ENCODE peak calls at places on chromosomes 2 and 18, in four cellular contexts. B, D, P and W are unnamed samples.

GRCh38 chr18:8081872-8082553 is 514.9 kb downstream of the PTPRM start:
- DNase-seq in B (no peak), D (no peak), P (no peak), W (no peak)

GRCh38 chr2:43899589-43899988 is 60.8 kb downstream of the ABCG8 start:
- DNase-seq in B (no peak), D (no peak), P (no peak), W (no peak)

GRCh38 chr2:46539327-46540276 is 60.2 kb downstream of the TMEM247 start:
- DNase-seq in B (no peak), D (no peak), P (no peak), W (no peak)

GRCh38 chr2:3712841-3713503 is 9.6 kb downstream of the DCDC2C start:
- DNase-seq in B (no peak), D (no peak), P (no peak), W (no peak)

GRCh38 chr2:55500025-55500424 is 19.5 kb upstream of the CFAP36 start:
- DNase-seq in B (no peak), D (peak; percentile 57), P (peak; percentile 41), W (no peak)

GRCh38 chr2:97354576-97354975 is 235.1 kb downstream of the ANKRD36B start:
- DNase-seq in B (no peak), D (no peak), P (no peak), W (no peak)

GRCh38 chr2:26246818-26247217 is 2.1 kb downstream of the HADHB start:
- DNase-seq in B (peak; percentile 25), D (peak; percentile 24), P (peak; percentile 15), W (no peak)

GRCh38 chr2:113174369-113174735 is 581 bp downstream of the PSD4 start:
- DNase-seq in B (no peak), D (no peak), P (no peak), W (no peak)

GRCh38 chr2:219182331-219183150 is 4.5 kb downstream of the RETREG2 start:
- DNase-seq in B (no peak), D (no peak), P (no peak), W (no peak)

GRCh38 chr2:219181531-219181930 is 3.5 kb downstream of the RETREG2 start:
- DNase-seq in B (no peak), D (no peak), P (no peak), W (no peak)

GRCh38 chr2:219183151-219183757 is 5.2 kb downstream of the RETREG2 start:
- DNase-seq in B (no peak), D (no peak), P (no peak), W (no peak)

GRCh38 chr2:219184116-219184515 is 6.0 kb downstream of the RETREG2 start:
- DNase-seq in B (no peak), D (no peak), P (no peak), W (no peak)

GRCh38 chr2:219186754-219187456 is 8.8 kb downstream of the RETREG2 start:
- DNase-seq in B (no peak), D (no peak), P (no peak), W (no peak)
- TF ChIP-seq CTCF in B (no peak), D (no peak), P (no peak), W (no peak)

DNA sequence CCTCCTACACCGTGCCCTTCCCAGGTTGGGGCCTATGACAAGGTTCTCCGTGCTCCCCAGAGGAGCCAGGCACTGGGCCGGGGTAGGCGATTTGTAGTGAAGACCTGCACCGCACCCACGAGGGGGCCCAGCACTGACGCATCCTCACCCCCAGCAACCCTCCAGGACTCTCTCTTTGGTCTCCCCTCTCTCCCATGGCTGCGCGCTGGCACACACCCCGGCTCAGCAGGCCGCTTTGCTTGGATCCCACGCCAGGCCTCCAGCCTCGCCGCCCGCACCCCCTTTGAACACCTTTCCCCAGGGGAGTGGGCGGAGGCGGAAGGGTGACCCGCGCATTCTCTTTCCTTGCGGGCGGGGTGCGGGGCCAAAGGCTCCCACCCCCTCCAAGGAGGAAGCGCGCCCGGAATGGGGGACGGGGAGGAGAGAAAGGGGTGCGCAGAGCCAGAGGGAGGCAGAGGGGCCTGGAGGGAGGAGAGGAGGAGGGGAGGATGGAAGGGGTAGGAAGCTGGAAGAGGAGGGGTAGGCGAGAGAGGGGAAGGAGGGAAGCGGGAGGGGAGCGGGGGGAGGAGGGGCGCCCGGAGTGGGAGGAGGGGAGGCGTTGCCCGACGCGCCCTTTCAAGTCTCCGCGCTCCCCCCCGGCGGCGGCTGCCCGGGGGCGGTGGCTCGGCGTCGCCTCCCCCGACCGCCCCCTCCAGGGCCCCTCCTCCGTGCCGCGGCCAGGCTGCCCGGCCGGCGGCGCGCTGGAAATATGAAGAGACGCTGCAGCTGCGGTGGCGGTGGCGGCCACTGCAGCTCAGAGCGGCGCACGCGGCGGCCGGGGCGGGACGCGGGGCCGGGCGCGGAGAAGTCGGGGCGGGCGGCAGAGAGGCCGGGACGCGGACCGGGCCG is at the start of gene APCDD1:
- DNase-seq in B (peak; percentile 88), D (peak; percentile 40), P (no peak), W (no peak)
- TF ChIP-seq CTCF in B (peak; percentile 8), D (no peak), P (no peak), W (no peak)

GRCh38 chr2:88190808-88191721 is 20.9 kb downstream of the THNSL2 start:
- DNase-seq in B (no peak), D (peak; percentile 39), P (no peak), W (no peak)

GRCh38 chr2:88188741-88189140 is 18.6 kb downstream of the THNSL2 start:
- DNase-seq in B (no peak), D (peak; percentile 41), P (no peak), W (no peak)

GRCh38 chr2:88185480-88185879 is 15.3 kb downstream of the THNSL2 start:
- DNase-seq in B (no peak), D (no peak), P (no peak), W (no peak)

GRCh38 chr2:88187038-88187676 is 17.0 kb downstream of the THNSL2 start:
- DNase-seq in B (no peak), D (peak; percentile 44), P (peak; percentile 15), W (no peak)

DNA sequence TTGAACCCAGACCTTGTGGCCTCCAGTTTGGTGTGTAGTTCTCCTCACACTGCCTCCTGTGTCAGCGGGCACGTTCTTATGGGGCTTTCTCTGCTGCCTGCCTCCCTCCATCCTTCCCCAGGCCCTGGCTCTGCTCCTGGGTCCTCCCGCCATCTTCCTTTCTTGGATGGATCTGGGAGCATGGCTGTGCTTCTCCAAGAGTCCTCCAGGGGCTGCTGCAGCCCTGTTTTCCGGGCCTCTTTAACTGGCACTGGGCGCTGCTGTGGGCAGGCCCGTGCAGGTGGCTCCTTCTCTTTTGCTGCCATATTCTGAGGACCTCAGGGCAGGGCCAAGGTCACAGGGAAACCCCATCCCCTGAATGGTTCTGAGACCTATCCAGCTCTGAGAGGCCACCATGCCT is 17.8 kb downstream of the THNSL2 start:
- DNase-seq in B (no peak), D (no peak), P (no peak), W (no peak)
- TF ChIP-seq CTCF in B (no peak), D (no peak), P (peak; percentile 53), W (peak; percentile 6)

GRCh38 chr2:119536209-119536608 is 8.0 kb upstream of the CFAP221 start:
- DNase-seq in B (no peak), D (no peak), P (no peak), W (no peak)

GRCh38 chr2:119528036-119528435 is 3.8 kb upstream of the SCTR start:
- DNase-seq in B (no peak), D (no peak), P (no peak), W (no peak)

GRCh38 chr2:119533560-119533959 is 9.3 kb upstream of the SCTR start:
- DNase-seq in B (no peak), D (no peak), P (no peak), W (no peak)

GRCh38 chr2:119536707-119537106 is 7.5 kb upstream of the CFAP221 start:
- DNase-seq in B (no peak), D (no peak), P (no peak), W (no peak)

GRCh38 chr2:119531292-119531691 is 7.0 kb upstream of the SCTR start:
- DNase-seq in B (no peak), D (no peak), P (no peak), W (no peak)
- TF ChIP-seq CTCF in B (no peak), D (no peak), P (no peak), W (no peak)

GRCh38 chr2:29005331-29005730 is 24.2 kb downstream of the TOGARAM2 start:
- DNase-seq in B (no peak), D (no peak), P (no peak), W (no peak)
- TF ChIP-seq CTCF in B (no peak), D (no peak), P (no peak), W (no peak)

DNA sequence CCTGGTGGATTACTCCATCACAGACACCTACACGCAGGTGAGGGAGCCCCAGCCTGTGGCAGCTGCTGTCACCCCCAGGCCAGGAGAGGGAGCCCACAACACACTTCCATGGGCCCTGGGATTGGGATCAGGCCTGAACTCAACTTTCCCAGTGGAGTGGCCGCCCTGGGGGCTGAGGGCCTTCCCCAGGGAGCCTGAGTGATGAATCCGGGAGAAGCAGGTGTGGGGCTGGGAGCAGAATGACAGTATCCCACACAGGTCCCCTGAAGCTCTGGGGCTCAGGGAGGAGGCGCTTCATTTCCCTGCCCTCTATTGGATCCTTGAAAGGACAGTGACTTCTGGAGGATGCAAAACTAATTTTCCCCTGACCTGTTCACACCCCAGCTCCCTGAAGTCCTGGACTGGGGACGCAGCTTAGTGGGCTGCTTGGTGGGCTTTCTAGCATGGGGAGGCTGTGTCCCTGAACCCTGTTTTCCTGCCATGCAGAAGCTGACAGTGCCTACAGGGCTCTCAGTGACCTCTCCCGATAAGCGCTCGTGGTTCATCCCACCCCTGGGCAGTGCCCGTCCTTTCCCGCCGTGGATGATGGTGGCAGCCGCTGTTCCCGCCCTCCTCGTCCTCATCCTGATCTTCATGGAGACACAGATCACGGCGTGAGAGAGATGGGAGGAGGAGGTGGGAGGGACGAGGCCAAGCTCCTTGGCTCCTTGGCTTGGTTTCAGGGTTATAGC is 11.0 kb downstream of the SLC4A3 start:
- DNase-seq in B (no peak), D (no peak), P (no peak), W (no peak)
- TF ChIP-seq CTCF in B (no peak), D (no peak), P (peak; percentile 62), W (peak; percentile 37)